ENCODE peak calls at places on chromosomes 1 and 21, in seven cellular contexts. One of them, this sample, is unnamed.

GRCh38 chr21:34524671-34525601 is 12.9 kb upstream of the KCNE1 start:
- DNase-seq in retinal pigment epithelial cell: no peak
- DNase-seq in Daoy: peak
- DNase-seq in natural killer cell treated with Interleukin-12 subunit alpha and Interleukin-12 subunit beta and Interleukin-15 and Interleukin-18, amount 100 ng/mL, for 72 hours: no peak
- DNase-seq in HCEC 1CT: peak
- DNase-seq in keratinocyte: no peak
- DNase-seq in HAP-1: no peak
- DNase-seq in this sample: no peak

GRCh38 chr1:184075040-184076029 is 23.8 kb downstream of the TSEN15 start:
- DNase-seq in retinal pigment epithelial cell: no peak
- DNase-seq in Daoy: peak
- DNase-seq in natural killer cell treated with Interleukin-12 subunit alpha and Interleukin-12 subunit beta and Interleukin-15 and Interleukin-18, amount 100 ng/mL, for 72 hours: no peak
- DNase-seq in HCEC 1CT: peak
- DNase-seq in keratinocyte: no peak
- DNase-seq in HAP-1: peak
- DNase-seq in this sample: no peak

GRCh38 chr1:18481190-18481920 is 625 bp downstream of the KLHDC7A start:
- DNase-seq in retinal pigment epithelial cell: no peak
- DNase-seq in Daoy: no peak
- DNase-seq in natural killer cell treated with Interleukin-12 subunit alpha and Interleukin-12 subunit beta and Interleukin-15 and Interleukin-18, amount 100 ng/mL, for 72 hours: no peak
- DNase-seq in HCEC 1CT: no peak
- DNase-seq in keratinocyte: no peak
- DNase-seq in HAP-1: no peak
- DNase-seq in this sample: no peak

GRCh38 chr1:230327892-230328284 is 98.2 kb downstream of the PGBD5 start:
- DNase-seq in retinal pigment epithelial cell: no peak
- DNase-seq in Daoy: peak
- DNase-seq in natural killer cell treated with Interleukin-12 subunit alpha and Interleukin-12 subunit beta and Interleukin-15 and Interleukin-18, amount 100 ng/mL, for 72 hours: no peak
- DNase-seq in HCEC 1CT: no peak
- DNase-seq in keratinocyte: no peak
- DNase-seq in HAP-1: no peak
- DNase-seq in this sample: no peak

GRCh38 chr21:26637346-26637745 is 64.3 kb upstream of the CYYR1 start:
- DNase-seq in retinal pigment epithelial cell: no peak
- DNase-seq in Daoy: no peak
- DNase-seq in natural killer cell treated with Interleukin-12 subunit alpha and Interleukin-12 subunit beta and Interleukin-15 and Interleukin-18, amount 100 ng/mL, for 72 hours: no peak
- DNase-seq in HCEC 1CT: no peak
- DNase-seq in keratinocyte: no peak
- DNase-seq in HAP-1: no peak
- DNase-seq in this sample: no peak

GRCh38 chr1:160813215-160813614 is 17.2 kb downstream of the LY9 start:
- DNase-seq in retinal pigment epithelial cell: no peak
- DNase-seq in Daoy: peak
- DNase-seq in natural killer cell treated with Interleukin-12 subunit alpha and Interleukin-12 subunit beta and Interleukin-15 and Interleukin-18, amount 100 ng/mL, for 72 hours: no peak
- DNase-seq in HCEC 1CT: no peak
- DNase-seq in keratinocyte: peak
- DNase-seq in HAP-1: no peak
- DNase-seq in this sample: no peak

GRCh38 chr1:1302006-1302430 is 5.7 kb downstream of the ACAP3 start:
- DNase-seq in retinal pigment epithelial cell: no peak
- DNase-seq in Daoy: no peak
- DNase-seq in natural killer cell treated with Interleukin-12 subunit alpha and Interleukin-12 subunit beta and Interleukin-15 and Interleukin-18, amount 100 ng/mL, for 72 hours: no peak
- DNase-seq in HCEC 1CT: no peak
- DNase-seq in keratinocyte: no peak
- DNase-seq in HAP-1: no peak
- DNase-seq in this sample: no peak

GRCh38 chr1:235367000-235367908 is at the start of gene TBCE:
- DNase-seq in retinal pigment epithelial cell: peak
- DNase-seq in Daoy: peak
- DNase-seq in natural killer cell treated with Interleukin-12 subunit alpha and Interleukin-12 subunit beta and Interleukin-15 and Interleukin-18, amount 100 ng/mL, for 72 hours: peak
- DNase-seq in HCEC 1CT: peak
- DNase-seq in keratinocyte: peak
- DNase-seq in HAP-1: peak
- DNase-seq in this sample: peak

GRCh38 chr1:172121071-172121717 is 279.9 kb downstream of the DNM3 start:
- DNase-seq in retinal pigment epithelial cell: no peak
- DNase-seq in Daoy: no peak
- DNase-seq in natural killer cell treated with Interleukin-12 subunit alpha and Interleukin-12 subunit beta and Interleukin-15 and Interleukin-18, amount 100 ng/mL, for 72 hours: no peak
- DNase-seq in HCEC 1CT: no peak
- DNase-seq in keratinocyte: no peak
- DNase-seq in HAP-1: no peak
- DNase-seq in this sample: no peak

GRCh38 chr1:225776294-225776693 is 1.3 kb upstream of the SRP9 start:
- DNase-seq in retinal pigment epithelial cell: no peak
- DNase-seq in Daoy: no peak
- DNase-seq in natural killer cell treated with Interleukin-12 subunit alpha and Interleukin-12 subunit beta and Interleukin-15 and Interleukin-18, amount 100 ng/mL, for 72 hours: no peak
- DNase-seq in HCEC 1CT: no peak
- DNase-seq in keratinocyte: no peak
- DNase-seq in HAP-1: no peak
- DNase-seq in this sample: no peak

GRCh38 chr1:71804140-71804539 is 478.2 kb downstream of the NEGR1 start:
- DNase-seq in retinal pigment epithelial cell: no peak
- DNase-seq in Daoy: no peak
- DNase-seq in natural killer cell treated with Interleukin-12 subunit alpha and Interleukin-12 subunit beta and Interleukin-15 and Interleukin-18, amount 100 ng/mL, for 72 hours: no peak
- DNase-seq in HCEC 1CT: no peak
- DNase-seq in keratinocyte: no peak
- DNase-seq in HAP-1: no peak
- DNase-seq in this sample: no peak

GRCh38 chr1:41482001-41482765 is 2.3 kb downstream of the EDN2 start:
- DNase-seq in retinal pigment epithelial cell: no peak
- DNase-seq in Daoy: peak
- DNase-seq in natural killer cell treated with Interleukin-12 subunit alpha and Interleukin-12 subunit beta and Interleukin-15 and Interleukin-18, amount 100 ng/mL, for 72 hours: no peak
- DNase-seq in HCEC 1CT: no peak
- DNase-seq in keratinocyte: no peak
- DNase-seq in HAP-1: no peak
- DNase-seq in this sample: no peak